ENCODE peak calls at places on chromosome 22, in eight cellular contexts. S is tibial nerve, H is choroid plexus epithelial cell, F is body of pancreas, D is GM23338, A is sigmoid colon, X is B cell, C is fibroblast of lung. O is an unnamed sample.

GRCh38 chr22:25777870-25778269 is 35.9 kb downstream of the MYO18B start:
- DNase-seq in S (no peak), H (peak; percentile 76), F (peak; percentile 25), D (peak; percentile 44), A (no peak), X (no peak), C (peak; percentile 58), O (peak; percentile 46)

GRCh38 chr22:25900880-25901279 is 158.9 kb downstream of the MYO18B start:
- DNase-seq in S (no peak), H (no peak), F (no peak), D (peak; percentile 29), A (no peak), X (no peak), C (no peak), O (no peak)

GRCh38 chr22:47281126-47282106 is 519.0 kb downstream of the TBC1D22A start:
- DNase-seq in S (no peak), H (no peak), F (no peak), D (no peak), A (no peak), X (no peak), C (no peak), O (no peak)

GRCh38 chr22:46214149-46214548 is 35.9 kb downstream of the CDPF1 start:
- DNase-seq in S (no peak), H (no peak), F (no peak), D (no peak), A (no peak), X (no peak), C (no peak), O (no peak)

GRCh38 chr22:24321999-24322398 is 51.4 kb downstream of the SPECC1L start:
- DNase-seq in S (no peak), H (no peak), F (no peak), D (no peak), A (no peak), X (no peak), C (no peak), O (no peak)

GRCh38 chr22:50403701-50404101 is 60.6 kb downstream of the PPP6R2 start:
- DNase-seq in S (peak; percentile 49), H (peak; percentile 21), F (peak; percentile 61), D (no peak), A (peak; percentile 82), X (no peak), C (peak; percentile 17), O (no peak)

GRCh38 chr22:35544189-35544588 is 3.6 kb downstream of the RASD2 start:
- DNase-seq in S (no peak), H (no peak), F (no peak), D (no peak), A (no peak), X (no peak), C (no peak), O (no peak)

GRCh38 chr22:24189249-24190158 is 8.2 kb downstream of the SUSD2 start:
- DNase-seq in S (peak; percentile 52), H (peak; percentile 72), F (peak; percentile 75), D (peak; percentile 90), A (peak; percentile 87), X (peak; percentile 70), C (peak; percentile 60), O (peak; percentile 89)

GRCh38 chr22:43892183-43892894 is 526 bp upstream of the PNPLA5 start:
- DNase-seq in S (no peak), H (no peak), F (no peak), D (peak; percentile 61), A (no peak), X (no peak), C (no peak), O (no peak)

GRCh38 chr22:24937114-24937513 is 9.4 kb downstream of the LHFPL7 start:
- DNase-seq in S (no peak), H (peak; percentile 62), F (peak; percentile 21), D (peak; percentile 66), A (no peak), X (no peak), C (no peak), O (peak; percentile 42)

GRCh38 chr22:19854778-19855503 is at the start of the genes GNB1L and RTL10:
- DNase-seq in S (peak; percentile 93), H (peak; percentile 98), F (peak; percentile 98), D (peak; percentile 98), A (peak; percentile 98), X (peak; percentile 99), C (peak; percentile 95), O (peak; percentile 96)
- TF ChIP-seq CTCF in S (peak; percentile 62), H (no peak), F (peak; percentile 17), D (peak; percentile 6), A (no peak), X (no peak), C (no peak), O (no peak)

DNA sequence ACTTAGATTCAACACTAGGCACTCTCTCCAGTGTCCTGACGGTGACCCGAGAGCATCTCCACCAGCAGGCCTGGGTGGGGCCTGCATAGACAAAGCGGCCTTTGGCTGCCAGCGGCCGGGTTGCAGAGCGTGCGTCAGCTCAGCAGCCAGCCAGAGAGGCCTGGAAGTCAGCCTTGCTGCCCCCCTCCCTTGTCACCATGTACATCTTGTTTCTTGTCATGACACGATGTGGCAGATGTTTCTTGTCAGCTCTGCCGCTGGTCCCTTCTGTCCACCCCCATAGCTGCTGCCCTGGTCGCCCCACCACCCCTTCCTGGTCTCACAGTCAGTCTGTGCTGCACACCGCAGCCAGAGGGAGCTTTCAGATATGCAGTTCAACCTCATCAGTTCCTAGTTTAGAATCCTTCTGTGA is 33.1 kb upstream of the CBX7 start:
- DNase-seq in S (peak; percentile 42), H (peak; percentile 46), F (peak; percentile 39), D (no peak), A (peak; percentile 89), X (no peak), C (peak; percentile 94), O (no peak)
- TF ChIP-seq CTCF in S (peak; percentile 64), H (peak; percentile 62), F (no peak), D (peak; percentile 34), A (no peak), X (no peak), C (peak; percentile 44), O (peak; percentile 10)

DNA sequence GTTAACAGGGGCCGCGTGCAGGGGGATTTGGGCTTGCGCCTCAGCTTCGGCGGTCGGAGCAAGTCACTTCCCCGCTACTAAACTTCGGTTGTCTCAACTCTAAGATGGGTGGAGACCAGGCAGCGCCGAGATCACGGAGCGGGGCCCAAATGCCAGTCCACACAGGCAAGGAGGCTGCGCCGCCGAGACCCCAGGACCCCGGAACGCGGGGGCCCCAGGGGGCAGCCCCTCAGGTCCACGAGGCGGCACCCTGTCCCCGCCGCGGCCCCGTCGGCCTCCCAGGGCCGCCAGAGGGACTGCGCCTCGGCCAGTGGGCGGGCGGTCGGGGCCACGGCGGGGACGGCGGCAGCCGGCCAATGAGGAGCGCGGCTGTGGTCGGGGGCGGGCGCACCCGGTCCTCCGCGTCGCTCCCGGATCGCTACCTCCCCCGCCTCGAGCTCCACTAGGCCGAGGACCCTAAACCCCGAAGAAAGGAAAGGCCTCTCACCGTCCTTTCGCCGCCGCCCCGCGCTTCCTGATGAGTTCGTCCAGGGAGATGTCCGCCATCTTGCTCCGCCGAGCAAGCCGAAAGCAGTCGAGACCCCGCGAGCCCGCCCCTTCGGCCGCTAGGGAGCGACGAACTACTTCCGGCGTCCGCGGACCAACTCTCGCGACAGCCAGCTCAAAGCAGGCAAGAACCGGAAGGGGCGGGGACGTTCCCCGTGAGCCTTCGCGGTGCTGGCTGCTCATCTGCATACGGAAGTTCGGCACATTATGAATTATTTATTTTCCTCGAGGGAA is at the start of gene POLDIP3:
- DNase-seq in S (peak; percentile 98), H (peak; percentile 99), F (peak; percentile 99), D (peak; percentile 99), A (peak; percentile 100), X (peak; percentile 95), C (peak; percentile 99), O (peak; percentile 98)
- TF ChIP-seq CTCF in S (peak; percentile 46), H (peak; percentile 40), F (peak; percentile 47), D (peak; percentile 30), A (no peak), X (no peak), C (no peak), O (no peak)

DNA sequence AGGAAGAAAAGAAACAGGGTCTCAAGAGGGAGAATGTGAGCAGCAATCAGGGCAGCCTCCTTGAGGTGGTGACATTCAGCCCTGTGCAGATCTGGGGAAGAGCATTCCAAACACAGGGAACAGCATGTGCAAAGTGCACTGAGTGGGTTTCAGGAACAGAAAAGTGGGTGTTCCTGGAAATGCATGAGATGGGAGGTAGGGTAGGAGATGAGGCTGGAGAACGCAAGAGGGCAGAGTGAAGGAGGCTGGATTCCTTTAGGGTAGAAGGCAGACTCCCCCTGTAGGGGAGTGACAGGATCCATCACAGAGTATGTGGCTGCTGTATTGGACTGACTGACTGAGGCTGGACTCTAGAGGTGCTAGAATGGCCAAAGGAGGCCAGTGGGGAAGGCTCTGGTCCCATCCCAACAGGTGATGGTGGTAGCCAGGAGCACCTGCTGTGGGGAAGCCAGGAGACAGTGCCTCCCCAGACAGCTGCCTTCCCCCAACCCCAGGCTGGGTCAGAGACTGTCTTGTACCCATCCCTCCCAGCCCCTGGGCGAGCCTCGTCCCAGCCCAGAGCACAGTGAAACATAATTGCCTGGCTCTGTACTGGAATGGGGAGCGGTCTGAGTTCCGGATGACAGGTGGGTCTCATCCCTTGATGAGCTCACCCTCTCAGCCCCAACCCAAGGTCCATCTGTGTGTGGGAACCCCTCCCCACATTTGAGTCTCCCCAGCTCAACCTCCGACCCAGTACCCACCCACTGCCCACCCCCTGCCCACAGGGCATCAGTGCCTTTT is 419.4 kb downstream of the MN1 start:
- DNase-seq in S (no peak), H (no peak), F (no peak), D (peak; percentile 48), A (no peak), X (no peak), C (no peak), O (no peak)
- TF ChIP-seq CTCF in S (no peak), H (no peak), F (no peak), D (peak; percentile 59), A (no peak), X (no peak), C (no peak), O (no peak)

GRCh38 chr22:41511521-41511968 is 32.7 kb downstream of the POLR3H start:
- DNase-seq in S (no peak), H (no peak), F (peak; percentile 44), D (no peak), A (no peak), X (no peak), C (no peak), O (peak; percentile 44)

GRCh38 chr22:41507330-41508063 is 36.8 kb downstream of the POLR3H start:
- DNase-seq in S (no peak), H (no peak), F (no peak), D (no peak), A (no peak), X (no peak), C (no peak), O (no peak)

GRCh38 chr22:41504397-41504796 is 35.5 kb downstream of the ACO2 start:
- DNase-seq in S (no peak), H (no peak), F (no peak), D (no peak), A (no peak), X (no peak), C (no peak), O (no peak)

GRCh38 chr22:41512421-41513194 is 31.7 kb downstream of the POLR3H start:
- DNase-seq in S (no peak), H (peak; percentile 85), F (no peak), D (peak; percentile 96), A (no peak), X (no peak), C (peak; percentile 76), O (peak; percentile 50)

GRCh38 chr22:41508770-41509170 is 35.5 kb downstream of the POLR3H start:
- DNase-seq in S (no peak), H (no peak), F (no peak), D (no peak), A (peak; percentile 75), X (no peak), C (no peak), O (no peak)
- TF ChIP-seq CTCF in S (peak; percentile 58), H (peak; percentile 45), F (no peak), D (no peak), A (no peak), X (no peak), C (no peak), O (no peak)

O was measured in Calu3.